ENCODE peak calls at places on chromosomes 12 and 14, in five cellular contexts. One of them, this sample, is unnamed.
A peak's percentile ranks its signal among the peaks of the same experiment; 100 is the strongest.

GRCh38 chr12:8156416-8156815 is 399 bp upstream of the ZNF705A start:
- DNase-seq in astrocyte of the cerebellum: no peak
- DNase-seq in renal cortical epithelial cell: peak; percentile 69
- DNase-seq in NCI-H1092: no peak
- DNase-seq in lower leg skin: no peak
- DNase-seq in this sample: no peak

GRCh38 chr14:92945959-92946846 is 23.3 kb downstream of the CHGA start:
- DNase-seq in astrocyte of the cerebellum: no peak
- DNase-seq in renal cortical epithelial cell: peak; percentile 81
- DNase-seq in NCI-H1092: no peak
- DNase-seq in lower leg skin: no peak
- DNase-seq in this sample: no peak

GRCh38 chr14:34376868-34377267 is 85.2 kb downstream of the SPTSSA start:
- DNase-seq in astrocyte of the cerebellum: no peak
- DNase-seq in renal cortical epithelial cell: no peak
- DNase-seq in NCI-H1092: no peak
- DNase-seq in lower leg skin: no peak
- DNase-seq in this sample: no peak

GRCh38 chr12:21764063-21764462 is 10.4 kb downstream of the KCNJ8 start:
- DNase-seq in astrocyte of the cerebellum: no peak
- DNase-seq in renal cortical epithelial cell: peak; percentile 36
- DNase-seq in NCI-H1092: no peak
- DNase-seq in lower leg skin: no peak
- DNase-seq in this sample: no peak

GRCh38 chr12:4268549-4269181 is 4.9 kb upstream of the CCND2 start:
- DNase-seq in astrocyte of the cerebellum: no peak
- DNase-seq in renal cortical epithelial cell: no peak
- DNase-seq in NCI-H1092: no peak
- DNase-seq in lower leg skin: peak; percentile 85
- DNase-seq in this sample: no peak

GRCh38 chr12:62438098-62438692 is 28.4 kb upstream of the MON2 start:
- DNase-seq in astrocyte of the cerebellum: peak; percentile 31
- DNase-seq in renal cortical epithelial cell: peak; percentile 55
- DNase-seq in NCI-H1092: no peak
- DNase-seq in lower leg skin: no peak
- DNase-seq in this sample: peak; percentile 23

GRCh38 chr14:60722163-60722835 is 1.9 kb downstream of the SIX4 start:
- DNase-seq in astrocyte of the cerebellum: no peak
- DNase-seq in renal cortical epithelial cell: peak; percentile 43
- DNase-seq in NCI-H1092: peak; percentile 56
- DNase-seq in lower leg skin: peak; percentile 84
- DNase-seq in this sample: peak; percentile 9

GRCh38 chr12:26229910-26230309 is 34.5 kb downstream of the SSPN start:
- DNase-seq in astrocyte of the cerebellum: no peak
- DNase-seq in renal cortical epithelial cell: no peak
- DNase-seq in NCI-H1092: no peak
- DNase-seq in lower leg skin: no peak
- DNase-seq in this sample: no peak

GRCh38 chr12:109109756-109110350 is 6.5 kb upstream of the ACACB start:
- DNase-seq in astrocyte of the cerebellum: no peak
- DNase-seq in renal cortical epithelial cell: no peak
- DNase-seq in NCI-H1092: no peak
- DNase-seq in lower leg skin: no peak
- DNase-seq in this sample: no peak

GRCh38 chr12:1611775-1612174 is 17.3 kb upstream of the WNT5B start:
- DNase-seq in astrocyte of the cerebellum: peak; percentile 95
- DNase-seq in renal cortical epithelial cell: peak; percentile 90
- DNase-seq in NCI-H1092: peak; percentile 43
- DNase-seq in lower leg skin: no peak
- DNase-seq in this sample: no peak

GRCh38 chr14:71693373-71693772 is 238.9 kb upstream of the RGS6 start:
- DNase-seq in astrocyte of the cerebellum: peak; percentile 74
- DNase-seq in renal cortical epithelial cell: no peak
- DNase-seq in NCI-H1092: no peak
- DNase-seq in lower leg skin: no peak
- DNase-seq in this sample: peak; percentile 11

GRCh38 chr12:121376754-121377697 is 22.9 kb upstream of the RNF34 start:
- DNase-seq in astrocyte of the cerebellum: no peak
- DNase-seq in renal cortical epithelial cell: peak; percentile 77
- DNase-seq in NCI-H1092: no peak
- DNase-seq in lower leg skin: no peak
- DNase-seq in this sample: no peak

GRCh38 chr12:101832030-101832429 is 1.3 kb upstream of the GNPTAB start:
- DNase-seq in astrocyte of the cerebellum: no peak
- DNase-seq in renal cortical epithelial cell: no peak
- DNase-seq in NCI-H1092: no peak
- DNase-seq in lower leg skin: no peak
- DNase-seq in this sample: no peak

GRCh38 chr12:52003591-52003990 is 3.2 kb upstream of the TAMALIN start:
- DNase-seq in astrocyte of the cerebellum: no peak
- DNase-seq in renal cortical epithelial cell: no peak
- DNase-seq in NCI-H1092: no peak
- DNase-seq in lower leg skin: no peak
- DNase-seq in this sample: no peak

GRCh38 chr12:100295764-100296555 is 29.0 kb downstream of the SCYL2 start:
- DNase-seq in astrocyte of the cerebellum: no peak
- DNase-seq in renal cortical epithelial cell: peak; percentile 28
- DNase-seq in NCI-H1092: no peak
- DNase-seq in lower leg skin: no peak
- DNase-seq in this sample: no peak

GRCh38 chr14:67735361-67735921 is 33.8 kb downstream of the RDH12 start:
- DNase-seq in astrocyte of the cerebellum: no peak
- DNase-seq in renal cortical epithelial cell: no peak
- DNase-seq in NCI-H1092: no peak
- DNase-seq in lower leg skin: no peak
- DNase-seq in this sample: no peak

GRCh38 chr14:25090716-25091454 is 40.9 kb upstream of the STXBP6 start:
- DNase-seq in astrocyte of the cerebellum: peak; percentile 5
- DNase-seq in renal cortical epithelial cell: peak; percentile 80
- DNase-seq in NCI-H1092: no peak
- DNase-seq in lower leg skin: no peak
- DNase-seq in this sample: no peak

GRCh38 chr12:27622436-27623185 is 73.6 kb upstream of the REP15 start:
- DNase-seq in astrocyte of the cerebellum: no peak
- DNase-seq in renal cortical epithelial cell: no peak
- DNase-seq in NCI-H1092: no peak
- DNase-seq in lower leg skin: no peak
- DNase-seq in this sample: no peak

GRCh38 chr14:74347096-74347794 is 1.0 kb upstream of the VRTN start:
- DNase-seq in astrocyte of the cerebellum: no peak
- DNase-seq in renal cortical epithelial cell: peak; percentile 34
- DNase-seq in NCI-H1092: no peak
- DNase-seq in lower leg skin: no peak
- DNase-seq in this sample: no peak

GRCh38 chr12:123807002-123807401 is 44.9 kb downstream of the DNAH10 start:
- DNase-seq in astrocyte of the cerebellum: no peak
- DNase-seq in renal cortical epithelial cell: no peak
- DNase-seq in NCI-H1092: no peak
- DNase-seq in lower leg skin: no peak
- DNase-seq in this sample: no peak

This sample was measured in CD8-positive, alpha-beta memory T cell.